ENCODE peak calls at places on chromosomes 5 and 9, in four cellular contexts. K is fibroblast of lung, L is type B pancreatic cell, G is B cell. I is an unnamed sample.

GRCh38 chr5:3030511-3031165 is 279.2 kb upstream of the IRX2 start:
- DNase-seq in K (no peak), L (no peak), G (no peak), I (peak; percentile 84)

GRCh38 chr9:7844283-7844682 is 44.7 kb upstream of the DMAC1 start:
- DNase-seq in K (peak; percentile 7), L (no peak), G (peak; percentile 25), I (no peak)

GRCh38 chr9:37917315-37917731 is 13.4 kb upstream of the SLC25A51 start:
- DNase-seq in K (no peak), L (no peak), G (no peak), I (no peak)

GRCh38 chr9:8816361-8816760 is 1016.8 kb upstream of the DMAC1 start:
- DNase-seq in K (no peak), L (no peak), G (no peak), I (no peak)

GRCh38 chr5:6573651-6574101 is 59.2 kb downstream of the NSUN2 start:
- DNase-seq in K (no peak), L (peak; percentile 58), G (no peak), I (peak; percentile 52)

GRCh38 chr5:129991780-129992179 is 87.5 kb downstream of the CHSY3 start:
- DNase-seq in K (no peak), L (no peak), G (no peak), I (no peak)

GRCh38 chr9:106916491-106917235 is 53.7 kb downstream of the ZNF462 start:
- DNase-seq in K (peak; percentile 94), L (no peak), G (no peak), I (no peak)

GRCh38 chr5:959581-960531 is 48.7 kb upstream of the NKD2 start:
- DNase-seq in K (no peak), L (peak; percentile 68), G (no peak), I (peak; percentile 72)

GRCh38 chr5:59769832-59770231 is 123.7 kb downstream of the PDE4D start:
- DNase-seq in K (peak; percentile 36), L (no peak), G (no peak), I (no peak)

DNA sequence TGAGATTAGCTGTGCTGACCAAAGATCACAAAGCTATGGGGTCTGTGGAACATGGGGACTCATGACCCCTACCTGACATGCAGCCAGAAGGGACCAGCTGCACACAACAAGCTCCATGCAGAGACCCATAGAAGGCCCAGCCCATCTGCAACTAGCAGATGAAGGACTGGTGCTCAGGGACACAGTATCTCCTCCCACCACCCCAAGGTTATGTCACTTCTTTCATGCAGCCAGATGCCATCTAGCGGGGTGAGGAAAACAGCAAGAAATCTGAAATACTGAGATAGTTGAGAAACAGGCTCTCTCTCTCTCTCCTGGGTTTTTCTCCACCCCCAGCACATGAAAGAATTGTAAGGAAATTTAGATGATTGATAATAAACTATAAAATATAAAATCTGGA is 161.3 kb upstream of the DAPK1 start:
- DNase-seq in K (no peak), L (no peak), G (no peak), I (no peak)
- TF ChIP-seq CTCF in K (no peak), L (no peak), G (no peak), I (no peak)

GRCh38 chr5:173242675-173243085 is 7.7 kb upstream of the NKX2-5 start:
- DNase-seq in K (no peak), L (no peak), G (no peak), I (no peak)
- TF ChIP-seq CTCF in K (no peak), L (no peak), G (no peak), I (no peak)

GRCh38 chr5:159262859-159263568 is at the start of gene UBLCP1:
- DNase-seq in K (peak; percentile 73), L (peak; percentile 74), G (peak; percentile 80), I (no peak)

GRCh38 chr5:159258361-159258760 is 4.7 kb upstream of the UBLCP1 start:
- DNase-seq in K (no peak), L (no peak), G (no peak), I (no peak)

GRCh38 chr5:159257007-159257406 is 6.1 kb upstream of the UBLCP1 start:
- DNase-seq in K (no peak), L (no peak), G (no peak), I (no peak)

GRCh38 chr5:159262472-159262858 is 625 bp upstream of the UBLCP1 start:
- DNase-seq in K (peak; percentile 45), L (no peak), G (no peak), I (no peak)

GRCh38 chr5:159257629-159258283 is 5.3 kb upstream of the UBLCP1 start:
- DNase-seq in K (no peak), L (no peak), G (no peak), I (no peak)
- TF ChIP-seq CTCF in K (no peak), L (peak; percentile 55), G (peak; percentile 14), I (no peak)

GRCh38 chr5:77235881-77236560 is 25.5 kb downstream of the PDE8B start:
- DNase-seq in K (no peak), L (no peak), G (no peak), I (no peak)

GRCh38 chr5:77241444-77241843 is 31.0 kb downstream of the PDE8B start:
- DNase-seq in K (no peak), L (no peak), G (no peak), I (no peak)

GRCh38 chr5:77239126-77239741 is 28.8 kb downstream of the PDE8B start:
- DNase-seq in K (peak; percentile 9), L (no peak), G (no peak), I (no peak)
- TF ChIP-seq CTCF in K (peak; percentile 51), L (peak; percentile 56), G (no peak), I (no peak)